ENCODE peak calls at places on chromosomes 4 and X, in six cellular contexts. V, S, U, R, B and Z are unnamed samples.
A peak's percentile ranks its signal among the peaks of the same experiment; 100 is the strongest.

GRCh38 chrX:112008724-112009123 is 73.9 kb downstream of the TRPC5 start:
- DNase-seq in B (no peak), R (no peak), U (no peak), S (no peak), V (no peak), Z (no peak)

GRCh38 chr4:115113382-115114106 is at the start of gene NDST4:
- DNase-seq in S (no peak), B (no peak), V (no peak), U (no peak), R (no peak), Z (peak; percentile 5)

GRCh38 chrX:153968754-153969124 is 2.9 kb downstream of the HCFC1 start:
- DNase-seq in B (no peak), V (no peak), U (no peak), R (no peak), S (no peak), Z (no peak)

GRCh38 chrX:16839852-16840460 is 30.2 kb downstream of the RBBP7 start:
- DNase-seq in S (no peak), R (no peak), B (no peak), U (no peak), V (no peak), Z (no peak)

GRCh38 chr4:92136434-92136833 is 167.3 kb upstream of the GRID2 start:
- DNase-seq in B (no peak), S (no peak), R (no peak), U (no peak), V (no peak), Z (no peak)

GRCh38 chrX:145292208-145292607 is 44.9 kb downstream of the SPANXN1 start:
- DNase-seq in S (no peak), B (no peak), V (no peak), U (no peak), R (no peak), Z (no peak)

GRCh38 chr4:184940500-184940899 is 77.8 kb upstream of the HELT start:
- DNase-seq in V (no peak), R (no peak), U (no peak), S (no peak), B (no peak), Z (no peak)

GRCh38 chr4:69088473-69088872 is 7.8 kb upstream of the UGT2B7 start:
- DNase-seq in R (no peak), S (no peak), U (no peak), V (no peak), B (no peak), Z (no peak)

GRCh38 chrX:28498658-28499057 is 88.6 kb upstream of the IL1RAPL1 start:
- DNase-seq in B (no peak), V (no peak), U (no peak), R (no peak), S (no peak), Z (no peak)

GRCh38 chr4:85457752-85458467 is 17.0 kb upstream of the ARHGAP24 start:
- DNase-seq in R (no peak), S (no peak), V (no peak), B (no peak), U (no peak), Z (no peak)

GRCh38 chr4:54525602-54526001 is 132.2 kb upstream of the KIT start:
- DNase-seq in S (no peak), U (no peak), R (no peak), V (no peak), B (no peak), Z (no peak)

GRCh38 chr4:141028024-141028529 is 105.2 kb downstream of the RNF150 start:
- DNase-seq in R (peak; percentile 35), V (no peak), U (no peak), B (no peak), S (no peak), Z (no peak)

GRCh38 chrX:10615931-10616780 is 4.2 kb downstream of the MID1 start:
- DNase-seq in R (peak; percentile 67), U (no peak), S (no peak), B (peak; percentile 44), V (no peak), Z (no peak)

GRCh38 chrX:43612400-43612799 is 43.7 kb upstream of the MAOA start:
- DNase-seq in S (no peak), U (no peak), R (no peak), V (no peak), B (no peak), Z (no peak)

GRCh38 chrX:17553451-17553850 is 178.5 kb downstream of the NHS start:
- DNase-seq in V (no peak), U (no peak), B (no peak), R (no peak), S (no peak), Z (peak; percentile 35)

GRCh38 chrX:87299563-87300160 is 217.9 kb upstream of the KLHL4 start:
- DNase-seq in B (peak; percentile 8), S (no peak), U (no peak), V (peak; percentile 0), R (no peak), Z (peak; percentile 38)

GRCh38 chrX:40153335-40154221 is 55.8 kb upstream of the BCOR start:
- DNase-seq in V (no peak), R (peak; percentile 76), U (no peak), B (peak; percentile 67), S (no peak), Z (no peak)

GRCh38 chr4:38768968-38769394 is 13.8 kb downstream of the TLR10 start:
- DNase-seq in S (no peak), R (no peak), B (no peak), V (no peak), U (no peak), Z (no peak)

GRCh38 chrX:123184199-123184857 is at the start of gene GRIA3:
- DNase-seq in U (no peak), S (no peak), V (no peak), B (no peak), R (peak; percentile 29), Z (no peak)

GRCh38 chr4:94491322-94491721 is 39.6 kb downstream of the PDLIM5 start:
- DNase-seq in S (no peak), B (no peak), U (no peak), R (no peak), V (no peak), Z (no peak)

GRCh38 chr4:7294176-7294756 is 101.9 kb downstream of the SORCS2 start:
- DNase-seq in S (no peak), B (no peak), V (no peak), U (no peak), R (no peak), Z (no peak)

GRCh38 chr4:174041555-174042110 is 241.8 kb downstream of the FBXO8 start:
- DNase-seq in V (no peak), R (no peak), U (peak; percentile 5), B (no peak), S (no peak), Z (no peak)

GRCh38 chr4:100106982-100107381 is 83.3 kb downstream of the DDIT4L start:
- DNase-seq in U (no peak), B (no peak), V (no peak), S (peak; percentile 71), R (no peak), Z (no peak)

GRCh38 chr4:121370729-121371325 is 10.0 kb downstream of the QRFPR start:
- DNase-seq in U (no peak), B (peak; percentile 9), R (peak; percentile 26), S (no peak), V (peak; percentile 17), Z (no peak)

GRCh38 chr4:184450045-184450444 is 24.3 kb downstream of the IRF2 start:
- DNase-seq in V (no peak), B (no peak), U (no peak), R (no peak), S (no peak), Z (no peak)

GRCh38 chr4:156672924-156673323 is 298.7 kb downstream of the PDGFC start:
- DNase-seq in B (no peak), V (no peak), U (no peak), S (no peak), R (no peak), Z (no peak)

GRCh38 chrX:80022363-80023031 is 7.9 kb downstream of the TBX22 start:
- DNase-seq in B (no peak), S (no peak), R (peak; percentile 22), U (no peak), V (no peak), Z (no peak)

GRCh38 chr4:65437102-65437501 is 233.2 kb downstream of the EPHA5 start:
- DNase-seq in S (no peak), R (no peak), U (no peak), V (no peak), B (no peak), Z (no peak)

GRCh38 chrX:17438221-17438620 is 63.2 kb downstream of the NHS start:
- DNase-seq in R (no peak), U (no peak), V (no peak), S (no peak), B (no peak), Z (no peak)

GRCh38 chr4:21184788-21185187 is 484.5 kb downstream of the PACRGL start:
- DNase-seq in U (no peak), V (no peak), B (no peak), R (no peak), S (no peak), Z (no peak)

GRCh38 chr4:151446208-151446607 is 37.2 kb downstream of the FHIP1A start:
- DNase-seq in B (no peak), U (no peak), V (no peak), R (no peak), S (no peak), Z (no peak)

GRCh38 chrX:87572911-87573310 is 55.3 kb downstream of the KLHL4 start:
- DNase-seq in R (no peak), U (no peak), V (no peak), B (no peak), S (no peak), Z (no peak)

GRCh38 chr4:128488055-128488705 is 200.6 kb upstream of the PGRMC2 start:
- DNase-seq in R (no peak), U (no peak), V (no peak), B (no peak), S (no peak), Z (no peak)
- TF ChIP-seq JUND in R (no peak), U (no peak), V (no peak), B (no peak), S (no peak), Z (no peak)

GRCh38 chr4:182819751-182820150 is 97.4 kb downstream of the DCTD start:
- DNase-seq in R (no peak), B (no peak), U (no peak), S (no peak), V (no peak), Z (no peak)
- TF ChIP-seq JUND in R (no peak), B (no peak), U (no peak), S (no peak), V (no peak), Z (no peak)

GRCh38 chrX:48976086-48976485 is 4.4 kb upstream of the KCND1 start:
- DNase-seq in S (no peak), V (no peak), B (no peak), R (no peak), U (no peak), Z (no peak)
- TF ChIP-seq JUND in S (no peak), V (no peak), B (no peak), R (no peak), U (no peak), Z (no peak)

DNA sequence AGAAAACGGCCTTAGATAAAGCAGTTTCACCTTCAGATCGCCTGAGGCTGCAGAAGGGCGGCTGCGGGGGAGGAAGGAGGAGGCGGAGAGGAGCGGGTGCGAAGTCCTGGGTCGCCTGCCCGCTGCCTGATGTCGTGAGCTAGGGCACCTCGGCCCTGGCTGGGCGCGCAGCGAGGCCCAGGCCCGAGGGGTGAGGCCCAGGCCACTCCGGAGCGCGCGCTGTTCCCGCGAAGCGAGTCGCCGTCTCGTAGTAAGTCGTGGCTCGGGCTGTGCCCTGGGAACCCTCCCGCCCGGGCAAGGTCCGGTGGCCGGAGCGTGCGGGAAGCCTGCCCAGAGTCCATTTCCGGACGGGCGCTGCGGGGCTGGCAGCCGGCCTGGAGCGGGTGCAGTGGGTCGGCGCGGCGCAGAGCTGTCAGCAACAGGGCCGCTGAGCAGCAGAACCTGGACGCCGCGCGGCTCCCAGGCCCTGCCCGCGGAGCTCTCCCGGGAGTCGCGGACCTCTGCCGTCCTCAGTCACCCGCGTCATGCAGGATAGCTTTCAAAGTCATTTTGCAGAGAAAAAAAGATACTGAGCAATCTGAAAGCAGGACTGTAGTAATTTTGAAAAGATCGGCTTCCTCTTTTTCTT is 18.7 kb downstream of the TRIM2 start:
- DNase-seq in B (no peak), R (peak; percentile 84), V (no peak), U (no peak), S (no peak), Z (peak; percentile 42)
- TF ChIP-seq JUND in B (no peak), R (no peak), V (no peak), U (no peak), S (no peak), Z (no peak)